ENCODE peak calls at places on chromosome 9, in seven cellular contexts. P is neural crest cell, K is DMS 273 treated with DMSO at 0.1 percent for 48 hours, C is colonic mucosa, W is lower lobe of right lung, M is WTC11, Q is stomach. T is an unnamed sample.

GRCh38 chr9:116163293-116164055 is 9.9 kb downstream of the PAPPA start:
- DNase-seq in P (no peak), K (no peak), C (no peak), W (no peak), M (no peak), Q (no peak), T (peak; percentile 20)

GRCh38 chr9:88833946-88834345 is 157.3 kb upstream of the S1PR3 start:
- DNase-seq in P (no peak), K (no peak), C (no peak), W (no peak), M (no peak), Q (no peak), T (no peak)

GRCh38 chr9:137273616-137274320 is 3.8 kb upstream of the TOR4A start:
- DNase-seq in P (no peak), K (no peak), C (no peak), W (peak; percentile 55), M (no peak), Q (peak; percentile 60), T (peak; percentile 62)

GRCh38 chr9:137312852-137313325 is 10.8 kb upstream of the NRARP start:
- DNase-seq in P (no peak), K (no peak), C (no peak), W (no peak), M (no peak), Q (no peak), T (no peak)

GRCh38 chr9:109182940-109183798 is 16.1 kb upstream of the FRRS1L start:
- DNase-seq in P (peak; percentile 20), K (peak; percentile 71), C (peak; percentile 54), W (no peak), M (peak; percentile 64), Q (peak; percentile 57), T (peak; percentile 64)

GRCh38 chr9:137372693-137373610 is 50.0 kb downstream of the EXD3 start:
- DNase-seq in P (no peak), K (no peak), C (no peak), W (no peak), M (peak; percentile 11), Q (no peak), T (no peak)

GRCh38 chr9:17744786-17745185 is 165.9 kb downstream of the SH3GL2 start:
- DNase-seq in P (peak; percentile 35), K (no peak), C (no peak), W (no peak), M (peak; percentile 45), Q (no peak), T (no peak)

GRCh38 chr9:121169094-121169601 is 32.5 kb downstream of the RAB14 start:
- DNase-seq in P (no peak), K (no peak), C (no peak), W (no peak), M (no peak), Q (no peak), T (no peak)

GRCh38 chr9:130938652-130939404 is at the start of gene FIBCD1:
- DNase-seq in P (no peak), K (no peak), C (peak; percentile 71), W (no peak), M (peak; percentile 69), Q (no peak), T (peak; percentile 97)

GRCh38 chr9:128696923-128697707 is 5.2 kb upstream of the PKN3 start:
- DNase-seq in P (no peak), K (no peak), C (no peak), W (peak; percentile 5), M (no peak), Q (no peak), T (no peak)

GRCh38 chr9:128554155-128554862 is 1.9 kb downstream of the SPTAN1 start:
- DNase-seq in P (peak; percentile 5), K (no peak), C (peak; percentile 64), W (peak; percentile 52), M (peak; percentile 68), Q (peak; percentile 37), T (peak; percentile 69)

GRCh38 chr9:95852059-95853032 is 23.1 kb upstream of the ERCC6L2 start:
- DNase-seq in P (no peak), K (no peak), C (no peak), W (no peak), M (no peak), Q (no peak), T (peak; percentile 61)

GRCh38 chr9:93002700-93003099 is 55.4 kb downstream of the FGD3 start:
- DNase-seq in P (no peak), K (no peak), C (no peak), W (no peak), M (no peak), Q (no peak), T (no peak)

GRCh38 chr9:25513509-25514033 is 164.7 kb downstream of the TUSC1 start:
- DNase-seq in P (no peak), K (no peak), C (no peak), W (no peak), M (no peak), Q (no peak), T (no peak)

GRCh38 chr9:136228107-136228875 is 17.3 kb downstream of the QSOX2 start:
- DNase-seq in P (no peak), K (no peak), C (no peak), W (no peak), M (no peak), Q (no peak), T (no peak)

T was measured in K562.